ENCODE peak calls at places on chromosomes 16 and 17, in seven cellular contexts. One of them, this sample, is unnamed.

GRCh38 chr16:80417706-80418105 is 123.1 kb upstream of the DYNLRB2 start:
- DNase-seq in PC-3: no peak
- DNase-seq in lower leg skin: no peak
- DNase-seq in AG10803: no peak
- DNase-seq in IMR-90: no peak
- DNase-seq in retinal pigment epithelial cell: no peak
- DNase-seq in tibial nerve: no peak
- DNase-seq in this sample: no peak

GRCh38 chr16:75588716-75589115 is 22.5 kb downstream of the GABARAPL2 start:
- DNase-seq in PC-3: no peak
- DNase-seq in lower leg skin: peak; percentile 67
- DNase-seq in AG10803: no peak
- DNase-seq in IMR-90: no peak
- DNase-seq in retinal pigment epithelial cell: no peak
- DNase-seq in tibial nerve: no peak
- DNase-seq in this sample: no peak

GRCh38 chr17:41647940-41648410 is 23.6 kb upstream of the KRT17 start:
- DNase-seq in PC-3: peak; percentile 85
- DNase-seq in lower leg skin: peak; percentile 98
- DNase-seq in AG10803: peak; percentile 48
- DNase-seq in IMR-90: peak; percentile 54
- DNase-seq in retinal pigment epithelial cell: no peak
- DNase-seq in tibial nerve: peak; percentile 96
- DNase-seq in this sample: peak; percentile 95

GRCh38 chr16:72847187-72848044 is 200.5 kb downstream of the ZFHX3 start:
- DNase-seq in PC-3: peak; percentile 19
- DNase-seq in lower leg skin: peak; percentile 80
- DNase-seq in AG10803: peak; percentile 30
- DNase-seq in IMR-90: peak; percentile 36
- DNase-seq in retinal pigment epithelial cell: no peak
- DNase-seq in tibial nerve: no peak
- DNase-seq in this sample: no peak

GRCh38 chr16:24723663-24724062 is 5.8 kb upstream of the TNRC6A start:
- DNase-seq in PC-3: peak; percentile 40
- DNase-seq in lower leg skin: no peak
- DNase-seq in AG10803: no peak
- DNase-seq in IMR-90: peak; percentile 34
- DNase-seq in retinal pigment epithelial cell: no peak
- DNase-seq in tibial nerve: no peak
- DNase-seq in this sample: no peak

GRCh38 chr17:17052462-17053221 is 10.4 kb downstream of the MPRIP start:
- DNase-seq in PC-3: no peak
- DNase-seq in lower leg skin: peak; percentile 81
- DNase-seq in AG10803: no peak
- DNase-seq in IMR-90: no peak
- DNase-seq in retinal pigment epithelial cell: no peak
- DNase-seq in tibial nerve: no peak
- DNase-seq in this sample: no peak

GRCh38 chr16:29644338-29644857 is 18.6 kb upstream of the SPN start:
- DNase-seq in PC-3: no peak
- DNase-seq in lower leg skin: no peak
- DNase-seq in AG10803: no peak
- DNase-seq in IMR-90: no peak
- DNase-seq in retinal pigment epithelial cell: no peak
- DNase-seq in tibial nerve: no peak
- DNase-seq in this sample: no peak

GRCh38 chr16:886802-887731 is 83.7 kb downstream of the LMF1 start:
- DNase-seq in PC-3: no peak
- DNase-seq in lower leg skin: no peak
- DNase-seq in AG10803: no peak
- DNase-seq in IMR-90: no peak
- DNase-seq in retinal pigment epithelial cell: no peak
- DNase-seq in tibial nerve: no peak
- DNase-seq in this sample: no peak

GRCh38 chr17:74332763-74333220 is 6.8 kb downstream of the KIF19 start:
- DNase-seq in PC-3: no peak
- DNase-seq in lower leg skin: no peak
- DNase-seq in AG10803: no peak
- DNase-seq in IMR-90: no peak
- DNase-seq in retinal pigment epithelial cell: no peak
- DNase-seq in tibial nerve: no peak
- DNase-seq in this sample: no peak

GRCh38 chr17:45170976-45171337 is 9.3 kb downstream of the HEXIM2 start:
- DNase-seq in PC-3: peak; percentile 88
- DNase-seq in lower leg skin: peak; percentile 94
- DNase-seq in AG10803: peak; percentile 94
- DNase-seq in IMR-90: peak; percentile 52
- DNase-seq in retinal pigment epithelial cell: no peak
- DNase-seq in tibial nerve: peak; percentile 68
- DNase-seq in this sample: no peak

GRCh38 chr17:80146121-80147034 is 550 bp downstream of the EIF4A3 start:
- DNase-seq in PC-3: peak; percentile 20
- DNase-seq in lower leg skin: peak; percentile 90
- DNase-seq in AG10803: peak; percentile 24
- DNase-seq in IMR-90: peak; percentile 16
- DNase-seq in retinal pigment epithelial cell: no peak
- DNase-seq in tibial nerve: no peak
- DNase-seq in this sample: no peak

GRCh38 chr16:47493358-47494337 is 32.5 kb downstream of the PHKB start:
- DNase-seq in PC-3: no peak
- DNase-seq in lower leg skin: no peak
- DNase-seq in AG10803: no peak
- DNase-seq in IMR-90: no peak
- DNase-seq in retinal pigment epithelial cell: no peak
- DNase-seq in tibial nerve: no peak
- DNase-seq in this sample: no peak

GRCh38 chr16:14955546-14956231 is 18.4 kb downstream of the NPIPA1 start:
- DNase-seq in PC-3: no peak
- DNase-seq in lower leg skin: no peak
- DNase-seq in AG10803: no peak
- DNase-seq in IMR-90: no peak
- DNase-seq in retinal pigment epithelial cell: no peak
- DNase-seq in tibial nerve: no peak
- DNase-seq in this sample: no peak

GRCh38 chr16:73390936-73391335 is 343.0 kb upstream of the ZFHX3 start:
- DNase-seq in PC-3: peak; percentile 4
- DNase-seq in lower leg skin: no peak
- DNase-seq in AG10803: peak; percentile 38
- DNase-seq in IMR-90: peak; percentile 31
- DNase-seq in retinal pigment epithelial cell: peak; percentile 31
- DNase-seq in tibial nerve: no peak
- DNase-seq in this sample: no peak

GRCh38 chr17:81419333-81419885 is 24.2 kb downstream of the BAHCC1 start:
- DNase-seq in PC-3: peak; percentile 90
- DNase-seq in lower leg skin: peak; percentile 97
- DNase-seq in AG10803: peak; percentile 96
- DNase-seq in IMR-90: peak; percentile 91
- DNase-seq in retinal pigment epithelial cell: peak; percentile 75
- DNase-seq in tibial nerve: no peak
- DNase-seq in this sample: peak; percentile 60

GRCh38 chr17:39699818-39700147 is at the start of gene ERBB2:
- DNase-seq in PC-3: peak; percentile 71
- DNase-seq in lower leg skin: peak; percentile 94
- DNase-seq in AG10803: peak; percentile 80
- DNase-seq in IMR-90: peak; percentile 73
- DNase-seq in retinal pigment epithelial cell: peak; percentile 44
- DNase-seq in tibial nerve: peak; percentile 65
- DNase-seq in this sample: no peak

GRCh38 chr17:59840908-59841666 is 51.7 kb downstream of the TUBD1 start:
- DNase-seq in PC-3: peak; percentile 45
- DNase-seq in lower leg skin: no peak
- DNase-seq in AG10803: peak; percentile 63
- DNase-seq in IMR-90: peak; percentile 50
- DNase-seq in retinal pigment epithelial cell: no peak
- DNase-seq in tibial nerve: no peak
- DNase-seq in this sample: no peak

GRCh38 chr16:84932691-84933090 is 78.6 kb downstream of the ZDHHC7 start:
- DNase-seq in PC-3: no peak
- DNase-seq in lower leg skin: no peak
- DNase-seq in AG10803: no peak
- DNase-seq in IMR-90: no peak
- DNase-seq in retinal pigment epithelial cell: no peak
- DNase-seq in tibial nerve: no peak
- DNase-seq in this sample: no peak

GRCh38 chr16:14232106-14232890 is 161.2 kb downstream of the MRTFB start:
- DNase-seq in PC-3: peak; percentile 3
- DNase-seq in lower leg skin: no peak
- DNase-seq in AG10803: peak; percentile 56
- DNase-seq in IMR-90: peak; percentile 72
- DNase-seq in retinal pigment epithelial cell: no peak
- DNase-seq in tibial nerve: no peak
- DNase-seq in this sample: no peak

GRCh38 chr16:82329070-82329469 is 159.0 kb upstream of the MPHOSPH6 start:
- DNase-seq in PC-3: no peak
- DNase-seq in lower leg skin: no peak
- DNase-seq in AG10803: no peak
- DNase-seq in IMR-90: no peak
- DNase-seq in retinal pigment epithelial cell: no peak
- DNase-seq in tibial nerve: no peak
- DNase-seq in this sample: no peak

GRCh38 chr17:76026714-76027158 is 370 bp downstream of the EVPL start:
- DNase-seq in PC-3: peak; percentile 27
- DNase-seq in lower leg skin: no peak
- DNase-seq in AG10803: no peak
- DNase-seq in IMR-90: no peak
- DNase-seq in retinal pigment epithelial cell: no peak
- DNase-seq in tibial nerve: no peak
- DNase-seq in this sample: no peak
- TF ChIP-seq CTCF in PC-3: no peak
- TF ChIP-seq CTCF in lower leg skin: no peak
- TF ChIP-seq CTCF in AG10803: no peak
- TF ChIP-seq CTCF in IMR-90: no peak
- TF ChIP-seq CTCF in retinal pigment epithelial cell: no peak
- TF ChIP-seq CTCF in tibial nerve: no peak
- TF ChIP-seq CTCF in this sample: no peak

GRCh38 chr17:31428512-31428911 is 37.0 kb downstream of the RAB11FIP4 start:
- DNase-seq in PC-3: no peak
- DNase-seq in lower leg skin: no peak
- DNase-seq in AG10803: no peak
- DNase-seq in IMR-90: no peak
- DNase-seq in retinal pigment epithelial cell: no peak
- DNase-seq in tibial nerve: no peak
- DNase-seq in this sample: no peak

GRCh38 chr17:31427684-31428083 is 36.2 kb downstream of the RAB11FIP4 start:
- DNase-seq in PC-3: peak; percentile 4
- DNase-seq in lower leg skin: no peak
- DNase-seq in AG10803: no peak
- DNase-seq in IMR-90: no peak
- DNase-seq in retinal pigment epithelial cell: no peak
- DNase-seq in tibial nerve: no peak
- DNase-seq in this sample: no peak

GRCh38 chr17:31425646-31426045 is 34.2 kb downstream of the RAB11FIP4 start:
- DNase-seq in PC-3: no peak
- DNase-seq in lower leg skin: no peak
- DNase-seq in AG10803: no peak
- DNase-seq in IMR-90: no peak
- DNase-seq in retinal pigment epithelial cell: no peak
- DNase-seq in tibial nerve: no peak
- DNase-seq in this sample: no peak

GRCh38 chr17:31424944-31425582 is 33.6 kb downstream of the RAB11FIP4 start:
- DNase-seq in PC-3: no peak
- DNase-seq in lower leg skin: no peak
- DNase-seq in AG10803: peak; percentile 7
- DNase-seq in IMR-90: peak; percentile 12
- DNase-seq in retinal pigment epithelial cell: peak; percentile 80
- DNase-seq in tibial nerve: no peak
- DNase-seq in this sample: no peak

GRCh38 chr17:31428111-31428510 is 36.6 kb downstream of the RAB11FIP4 start:
- DNase-seq in PC-3: no peak
- DNase-seq in lower leg skin: no peak
- DNase-seq in AG10803: no peak
- DNase-seq in IMR-90: no peak
- DNase-seq in retinal pigment epithelial cell: no peak
- DNase-seq in tibial nerve: no peak
- DNase-seq in this sample: no peak
- TF ChIP-seq CTCF in PC-3: no peak
- TF ChIP-seq CTCF in lower leg skin: no peak
- TF ChIP-seq CTCF in AG10803: no peak
- TF ChIP-seq CTCF in IMR-90: no peak
- TF ChIP-seq CTCF in retinal pigment epithelial cell: no peak
- TF ChIP-seq CTCF in tibial nerve: no peak
- TF ChIP-seq CTCF in this sample: no peak

GRCh38 chr16:67024384-67024896 is 4.5 kb upstream of the CBFB start:
- DNase-seq in PC-3: no peak
- DNase-seq in lower leg skin: peak; percentile 46
- DNase-seq in AG10803: no peak
- DNase-seq in IMR-90: no peak
- DNase-seq in retinal pigment epithelial cell: no peak
- DNase-seq in tibial nerve: no peak
- DNase-seq in this sample: no peak

GRCh38 chr16:67027046-67027445 is 1.9 kb upstream of the CBFB start:
- DNase-seq in PC-3: no peak
- DNase-seq in lower leg skin: peak; percentile 66
- DNase-seq in AG10803: no peak
- DNase-seq in IMR-90: no peak
- DNase-seq in retinal pigment epithelial cell: no peak
- DNase-seq in tibial nerve: no peak
- DNase-seq in this sample: no peak

GRCh38 chr16:67026570-67026969 is 2.4 kb upstream of the CBFB start:
- DNase-seq in PC-3: no peak
- DNase-seq in lower leg skin: peak; percentile 63
- DNase-seq in AG10803: no peak
- DNase-seq in IMR-90: no peak
- DNase-seq in retinal pigment epithelial cell: no peak
- DNase-seq in tibial nerve: no peak
- DNase-seq in this sample: no peak

GRCh38 chr16:67023689-67024088 is 5.3 kb upstream of the CBFB start:
- DNase-seq in PC-3: no peak
- DNase-seq in lower leg skin: no peak
- DNase-seq in AG10803: no peak
- DNase-seq in IMR-90: no peak
- DNase-seq in retinal pigment epithelial cell: no peak
- DNase-seq in tibial nerve: no peak
- DNase-seq in this sample: no peak

DNA sequence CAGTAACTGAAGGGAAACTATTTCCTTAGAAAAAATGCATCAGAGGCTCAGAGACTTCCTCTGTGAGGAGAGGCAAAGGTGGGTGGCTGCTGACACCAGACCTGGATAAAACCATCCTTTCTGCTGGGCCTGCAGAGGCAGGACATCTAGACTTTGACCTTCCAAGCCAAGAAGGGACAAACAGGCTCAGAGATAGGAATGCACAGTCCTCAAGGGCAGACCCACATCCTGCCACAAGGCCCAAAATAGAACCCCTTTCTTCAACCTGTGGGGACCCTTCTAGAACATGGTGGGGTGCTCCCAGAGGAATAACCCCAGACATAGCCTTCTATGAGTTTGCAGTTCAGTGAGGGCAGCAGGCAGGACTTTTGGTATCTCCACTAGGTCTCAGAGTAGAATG is 3.8 kb upstream of the CBFB start:
- DNase-seq in PC-3: no peak
- DNase-seq in lower leg skin: no peak
- DNase-seq in AG10803: no peak
- DNase-seq in IMR-90: no peak
- DNase-seq in retinal pigment epithelial cell: no peak
- DNase-seq in tibial nerve: no peak
- DNase-seq in this sample: no peak
- TF ChIP-seq CTCF in PC-3: no peak
- TF ChIP-seq CTCF in lower leg skin: no peak
- TF ChIP-seq CTCF in AG10803: no peak
- TF ChIP-seq CTCF in IMR-90: no peak
- TF ChIP-seq CTCF in retinal pigment epithelial cell: no peak
- TF ChIP-seq CTCF in tibial nerve: no peak
- TF ChIP-seq CTCF in this sample: no peak

GRCh38 chr17:13017623-13018462 is at the start of gene ELAC2:
- DNase-seq in PC-3: peak; percentile 100
- DNase-seq in lower leg skin: peak; percentile 99
- DNase-seq in AG10803: peak; percentile 99
- DNase-seq in IMR-90: peak; percentile 99
- DNase-seq in retinal pigment epithelial cell: peak; percentile 96
- DNase-seq in tibial nerve: peak; percentile 95
- DNase-seq in this sample: peak; percentile 89
- TF ChIP-seq CTCF in PC-3: no peak
- TF ChIP-seq CTCF in lower leg skin: no peak
- TF ChIP-seq CTCF in AG10803: no peak
- TF ChIP-seq CTCF in IMR-90: no peak
- TF ChIP-seq CTCF in retinal pigment epithelial cell: no peak
- TF ChIP-seq CTCF in tibial nerve: no peak
- TF ChIP-seq CTCF in this sample: no peak

This sample was measured in omental fat pad.